ENCODE peak calls at places on chromosomes 16 and 17, in seven cellular contexts. One of them, this sample, is unnamed.

GRCh38 chr17:56593741-56594527 is 435 bp downstream of the NOG start:
- DNase-seq in body of pancreas: peak; percentile 55
- DNase-seq in heart left ventricle: peak; percentile 46
- DNase-seq in left ventricle myocardium inferior: peak; percentile 59
- DNase-seq in hepatocyte: peak; percentile 64
- DNase-seq in thoracic aorta: no peak
- DNase-seq in prostate gland: peak; percentile 59
- DNase-seq in this sample: peak; percentile 81

GRCh38 chr17:5794881-5795486 is 210.7 kb upstream of the NLRP1 start:
- DNase-seq in thoracic aorta: no peak
- DNase-seq in hepatocyte: no peak
- DNase-seq in left ventricle myocardium inferior: no peak
- DNase-seq in heart left ventricle: no peak
- DNase-seq in body of pancreas: no peak
- DNase-seq in prostate gland: no peak
- DNase-seq in this sample: no peak

GRCh38 chr17:64787921-64788271 is 125.8 kb upstream of the SMURF2 start:
- DNase-seq in left ventricle myocardium inferior: no peak
- DNase-seq in thoracic aorta: no peak
- DNase-seq in heart left ventricle: no peak
- DNase-seq in hepatocyte: no peak
- DNase-seq in prostate gland: no peak
- DNase-seq in body of pancreas: no peak
- DNase-seq in this sample: no peak

GRCh38 chr17:17757391-17757791 is 76.1 kb downstream of the RAI1 start:
- DNase-seq in body of pancreas: no peak
- DNase-seq in thoracic aorta: no peak
- DNase-seq in heart left ventricle: no peak
- DNase-seq in hepatocyte: no peak
- DNase-seq in left ventricle myocardium inferior: no peak
- DNase-seq in prostate gland: no peak
- DNase-seq in this sample: no peak

GRCh38 chr16:8346291-8346690 is 244.0 kb downstream of the TMEM114 start:
- DNase-seq in thoracic aorta: no peak
- DNase-seq in hepatocyte: peak; percentile 51
- DNase-seq in prostate gland: no peak
- DNase-seq in body of pancreas: peak; percentile 21
- DNase-seq in left ventricle myocardium inferior: no peak
- DNase-seq in heart left ventricle: no peak
- DNase-seq in this sample: no peak

GRCh38 chr17:56325561-56325960 is 172.3 kb downstream of the ANKFN1 start:
- DNase-seq in body of pancreas: no peak
- DNase-seq in left ventricle myocardium inferior: no peak
- DNase-seq in hepatocyte: no peak
- DNase-seq in heart left ventricle: no peak
- DNase-seq in prostate gland: no peak
- DNase-seq in thoracic aorta: no peak
- DNase-seq in this sample: no peak

GRCh38 chr17:6019959-6020358 is 50.2 kb upstream of the WSCD1 start:
- DNase-seq in prostate gland: no peak
- DNase-seq in hepatocyte: no peak
- DNase-seq in left ventricle myocardium inferior: no peak
- DNase-seq in thoracic aorta: no peak
- DNase-seq in body of pancreas: no peak
- DNase-seq in heart left ventricle: no peak
- DNase-seq in this sample: no peak

GRCh38 chr17:75364078-75364477 is 41.4 kb downstream of the GRB2 start:
- DNase-seq in left ventricle myocardium inferior: no peak
- DNase-seq in heart left ventricle: no peak
- DNase-seq in thoracic aorta: no peak
- DNase-seq in hepatocyte: no peak
- DNase-seq in body of pancreas: no peak
- DNase-seq in prostate gland: no peak
- DNase-seq in this sample: no peak

GRCh38 chr17:50022463-50023130 is 27.6 kb upstream of the DLX3 start:
- DNase-seq in prostate gland: no peak
- DNase-seq in heart left ventricle: no peak
- DNase-seq in body of pancreas: no peak
- DNase-seq in left ventricle myocardium inferior: no peak
- DNase-seq in thoracic aorta: no peak
- DNase-seq in hepatocyte: no peak
- DNase-seq in this sample: no peak

GRCh38 chr17:59901604-59902003 is 8.7 kb downstream of the RPS6KB1 start:
- DNase-seq in body of pancreas: no peak
- DNase-seq in thoracic aorta: no peak
- DNase-seq in left ventricle myocardium inferior: no peak
- DNase-seq in hepatocyte: no peak
- DNase-seq in prostate gland: no peak
- DNase-seq in heart left ventricle: no peak
- DNase-seq in this sample: no peak

DNA sequence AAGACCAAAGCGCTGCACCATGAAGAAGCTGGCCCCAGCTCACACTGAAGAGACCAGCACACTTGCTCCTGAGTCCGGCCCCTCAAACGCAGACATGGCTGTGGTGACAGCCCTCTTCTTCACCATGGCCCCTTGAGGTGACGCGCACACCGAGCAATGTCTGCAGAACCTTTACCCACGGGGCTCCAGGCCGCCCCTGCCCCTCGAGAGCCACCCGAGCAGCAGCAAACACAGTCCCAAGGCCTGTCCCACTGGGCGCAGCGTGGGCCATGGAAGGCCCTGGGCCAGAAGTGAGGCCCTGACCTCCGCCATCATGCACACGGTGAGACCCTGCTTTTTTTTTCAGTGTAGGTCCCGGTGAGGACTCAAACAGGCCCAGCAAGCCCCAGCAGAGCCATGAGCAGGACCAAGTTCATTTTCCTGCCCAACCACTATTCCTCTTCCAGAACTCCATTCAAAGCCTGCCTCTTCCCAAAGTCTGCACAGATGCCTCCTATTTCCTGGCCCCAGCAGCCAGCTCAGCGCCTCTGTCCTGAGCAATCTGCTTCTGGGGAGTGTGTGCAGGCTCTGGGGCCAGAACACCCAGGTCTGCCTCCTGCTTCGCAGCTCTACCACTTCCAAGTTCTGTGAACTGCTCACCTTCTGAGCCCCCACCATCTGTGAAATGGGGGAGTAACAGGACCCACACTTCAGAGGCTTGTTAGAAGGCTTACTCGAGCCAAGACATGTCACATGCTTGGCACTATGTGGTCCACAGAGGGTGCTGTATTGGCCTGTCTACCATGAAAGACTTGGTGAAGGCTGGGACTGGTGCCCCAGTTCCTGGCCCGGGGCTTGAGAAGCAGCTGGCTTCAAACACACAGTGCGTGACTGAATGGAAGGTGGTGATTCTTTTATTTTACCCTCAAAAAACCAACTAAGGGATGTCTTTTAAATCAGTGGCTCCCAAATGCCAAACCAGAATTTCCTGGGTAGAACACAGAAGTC is 35.7 kb upstream of the GSG1L start:
- DNase-seq in thoracic aorta: no peak
- DNase-seq in prostate gland: no peak
- DNase-seq in heart left ventricle: no peak
- DNase-seq in left ventricle myocardium inferior: no peak
- DNase-seq in body of pancreas: no peak
- DNase-seq in hepatocyte: no peak
- DNase-seq in this sample: no peak
- H3K9me3 ChIP-seq in thoracic aorta: no peaks in the 10 kb centered on the region
- H3K9me3 ChIP-seq in prostate gland: no peaks in the 10 kb centered on the region
- H3K9me3 ChIP-seq in heart left ventricle: no peaks in the 10 kb centered on the region
- H3K9me3 ChIP-seq in left ventricle myocardium inferior: no peaks in the 10 kb centered on the region
- H3K9me3 ChIP-seq in body of pancreas: no peaks in the 10 kb centered on the region
- H3K9me3 ChIP-seq in hepatocyte: no peaks in the 10 kb centered on the region
- H3K9me3 ChIP-seq in this sample: no peaks in the 10 kb centered on the region

DNA sequence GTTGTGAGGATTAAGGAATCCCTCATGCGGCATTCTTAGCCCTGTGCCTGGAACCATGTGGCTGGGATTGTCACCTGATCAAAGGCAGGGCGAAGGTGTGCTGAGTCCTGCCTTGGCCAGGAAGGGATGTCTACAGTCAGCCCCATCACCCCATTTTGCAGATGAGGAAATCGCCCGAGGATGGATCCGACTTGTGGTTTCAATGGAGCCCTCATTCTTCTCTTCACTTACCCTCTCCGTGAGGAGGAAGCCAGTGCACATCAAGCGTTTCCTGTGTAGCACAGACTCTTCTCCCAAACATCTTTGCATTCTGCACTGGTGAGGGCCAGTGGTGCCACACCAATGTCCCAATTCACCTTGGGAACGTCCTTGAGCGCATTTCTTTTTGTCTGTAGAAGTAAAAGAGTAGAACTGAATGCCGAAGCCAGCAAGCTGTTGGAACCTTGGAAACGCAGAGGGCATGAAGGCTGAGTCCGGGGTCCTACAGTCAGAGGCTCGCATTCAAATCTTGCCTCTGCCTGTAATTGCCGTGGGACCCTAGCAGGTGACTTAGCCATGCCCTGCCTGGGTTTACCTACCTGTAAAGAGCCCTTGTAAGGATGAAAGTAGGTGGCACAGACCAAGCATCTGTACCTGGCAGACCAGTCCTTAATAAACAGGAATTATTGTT is 85.4 kb downstream of the IRF8 start:
- DNase-seq in thoracic aorta: no peak
- DNase-seq in heart left ventricle: no peak
- DNase-seq in hepatocyte: no peak
- DNase-seq in prostate gland: no peak
- DNase-seq in left ventricle myocardium inferior: no peak
- DNase-seq in body of pancreas: no peak
- DNase-seq in this sample: no peak
- H3K27me3 ChIP-seq in thoracic aorta: no peaks in the 10 kb centered on the region
- H3K27me3 ChIP-seq in heart left ventricle: peaks cover 11% of the 10 kb centered on the region
- H3K27me3 ChIP-seq in hepatocyte: no peaks in the 10 kb centered on the region
- H3K27me3 ChIP-seq in prostate gland: no peaks in the 10 kb centered on the region
- H3K27me3 ChIP-seq in left ventricle myocardium inferior: peaks cover 96% of the 10 kb centered on the region
- H3K27me3 ChIP-seq in body of pancreas: no peaks in the 10 kb centered on the region
- H3K27me3 ChIP-seq in this sample: no peaks in the 10 kb centered on the region

GRCh38 chr16:3321802-3322201 is 16.5 kb downstream of the ZNF75A start:
- DNase-seq in left ventricle myocardium inferior: no peak
- DNase-seq in thoracic aorta: no peak
- DNase-seq in prostate gland: no peak
- DNase-seq in hepatocyte: no peak
- DNase-seq in heart left ventricle: no peak
- DNase-seq in body of pancreas: no peak
- DNase-seq in this sample: no peak
- H3K9me3 ChIP-seq in left ventricle myocardium inferior: peaks cover 97% of the 10 kb centered on the region
- H3K9me3 ChIP-seq in thoracic aorta: peaks cover 69% of the 10 kb centered on the region
- H3K9me3 ChIP-seq in prostate gland: no peaks in the 10 kb centered on the region
- H3K9me3 ChIP-seq in hepatocyte: peaks cover 34% of the 10 kb centered on the region
- H3K9me3 ChIP-seq in heart left ventricle: peaks cover 78% of the 10 kb centered on the region
- H3K9me3 ChIP-seq in body of pancreas: peaks cover 14% of the 10 kb centered on the region
- H3K9me3 ChIP-seq in this sample: no peaks in the 10 kb centered on the region

GRCh38 chr16:1158456-1159324 is 5.8 kb downstream of the CACNA1H start:
- DNase-seq in left ventricle myocardium inferior: peak; percentile 78
- DNase-seq in body of pancreas: peak; percentile 72
- DNase-seq in hepatocyte: no peak
- DNase-seq in thoracic aorta: no peak
- DNase-seq in heart left ventricle: peak; percentile 81
- DNase-seq in prostate gland: no peak
- DNase-seq in this sample: no peak
- H3K27me3 ChIP-seq in left ventricle myocardium inferior: peaks cover 85% of the 10 kb centered on the region
- H3K27me3 ChIP-seq in body of pancreas: no peaks in the 10 kb centered on the region
- H3K27me3 ChIP-seq in hepatocyte: peaks cover 8% of the 10 kb centered on the region
- H3K27me3 ChIP-seq in thoracic aorta: no peaks in the 10 kb centered on the region
- H3K27me3 ChIP-seq in heart left ventricle: peaks cover 28% of the 10 kb centered on the region
- H3K27me3 ChIP-seq in prostate gland: no peaks in the 10 kb centered on the region
- H3K27me3 ChIP-seq in this sample: no peaks in the 10 kb centered on the region

GRCh38 chr16:31134091-31134571 is 1.4 kb downstream of the PRSS8 start:
- DNase-seq in prostate gland: no peak
- DNase-seq in body of pancreas: peak; percentile 56
- DNase-seq in heart left ventricle: no peak
- DNase-seq in thoracic aorta: no peak
- DNase-seq in hepatocyte: peak; percentile 30
- DNase-seq in left ventricle myocardium inferior: no peak
- DNase-seq in this sample: peak; percentile 59
- H3K9me3 ChIP-seq in prostate gland: no peaks in the 10 kb centered on the region
- H3K9me3 ChIP-seq in body of pancreas: no peaks in the 10 kb centered on the region
- H3K9me3 ChIP-seq in heart left ventricle: no peaks in the 10 kb centered on the region
- H3K9me3 ChIP-seq in thoracic aorta: no peaks in the 10 kb centered on the region
- H3K9me3 ChIP-seq in hepatocyte: no peaks in the 10 kb centered on the region
- H3K9me3 ChIP-seq in left ventricle myocardium inferior: no peaks in the 10 kb centered on the region
- H3K9me3 ChIP-seq in this sample: no peaks in the 10 kb centered on the region

GRCh38 chr17:48468299-48468698 is 38.3 kb upstream of the SKAP1 start:
- DNase-seq in left ventricle myocardium inferior: no peak
- DNase-seq in thoracic aorta: no peak
- DNase-seq in body of pancreas: no peak
- DNase-seq in prostate gland: no peak
- DNase-seq in heart left ventricle: no peak
- DNase-seq in hepatocyte: no peak
- DNase-seq in this sample: no peak
- H3K27me3 ChIP-seq in left ventricle myocardium inferior: peaks cover 99% of the 10 kb centered on the region
- H3K27me3 ChIP-seq in thoracic aorta: no peaks in the 10 kb centered on the region
- H3K27me3 ChIP-seq in body of pancreas: no peaks in the 10 kb centered on the region
- H3K27me3 ChIP-seq in prostate gland: no peaks in the 10 kb centered on the region
- H3K27me3 ChIP-seq in heart left ventricle: peaks cover 32% of the 10 kb centered on the region
- H3K27me3 ChIP-seq in hepatocyte: no peaks in the 10 kb centered on the region
- H3K27me3 ChIP-seq in this sample: no peaks in the 10 kb centered on the region

DNA sequence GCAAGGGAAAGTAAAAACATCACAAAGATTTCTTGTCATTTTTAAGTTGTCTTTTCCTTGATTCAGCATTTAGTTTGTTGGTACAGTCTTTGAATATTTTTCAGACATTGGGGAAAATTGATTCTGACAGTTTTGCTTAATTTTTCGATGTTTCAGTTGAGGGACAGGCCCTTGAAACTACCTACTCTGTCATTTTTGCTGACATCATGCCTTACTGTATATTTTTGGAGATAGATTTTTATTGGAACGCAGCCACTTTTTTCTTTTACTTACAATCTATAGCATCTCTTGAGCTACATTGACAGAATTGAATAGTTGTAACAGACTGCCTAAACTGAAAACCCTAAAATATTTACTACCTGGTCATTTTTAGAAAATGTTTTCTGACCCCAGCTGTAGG is 297.1 kb upstream of the KIF2B start:
- DNase-seq in hepatocyte: no peak
- DNase-seq in left ventricle myocardium inferior: no peak
- DNase-seq in thoracic aorta: no peak
- DNase-seq in prostate gland: no peak
- DNase-seq in heart left ventricle: no peak
- DNase-seq in body of pancreas: no peak
- DNase-seq in this sample: no peak
- H3K9me3 ChIP-seq in hepatocyte: no peaks in the 10 kb centered on the region
- H3K9me3 ChIP-seq in left ventricle myocardium inferior: peaks cover 6% of the 10 kb centered on the region
- H3K9me3 ChIP-seq in thoracic aorta: no peaks in the 10 kb centered on the region
- H3K9me3 ChIP-seq in prostate gland: no peaks in the 10 kb centered on the region
- H3K9me3 ChIP-seq in heart left ventricle: no peaks in the 10 kb centered on the region
- H3K9me3 ChIP-seq in body of pancreas: no peaks in the 10 kb centered on the region
- H3K9me3 ChIP-seq in this sample: no peaks in the 10 kb centered on the region